ENCODE peak calls at places on chromosomes 1 and 21, in six cellular contexts. K is stimulated activated CD4-positive, alpha-beta T cell treated with anti-CD3 and anti-CD28 coated beads, Interleukin-2, amount 100 ng/mL, for 4 hours; G is fibroblast of pulmonary artery; J is upper lobe of left lung; R is transverse colon; M is CD8-positive, alpha-beta memory T cell. V is an unnamed sample.

GRCh38 chr1:41582851-41583657 is 98.6 kb upstream of the EDN2 start:
- DNase-seq in K (no peak), G (no peak), J (peak; percentile 34), R (no peak), M (no peak), V (no peak)

GRCh38 chr1:164748253-164748899 is 189.4 kb downstream of the PBX1 start:
- DNase-seq in K (no peak), G (peak; percentile 99), J (no peak), R (no peak), M (no peak), V (no peak)

GRCh38 chr1:39102537-39103320 is 76.6 kb downstream of the NDUFS5 start:
- DNase-seq in K (no peak), G (peak; percentile 86), J (no peak), R (peak; percentile 30), M (peak; percentile 34), V (peak; percentile 66)

GRCh38 chr1:117633068-117633345 is 27.2 kb downstream of the TENT5C start:
- DNase-seq in K (no peak), G (no peak), J (no peak), R (no peak), M (no peak), V (peak; percentile 6)

GRCh38 chr1:21523297-21523813 is 14.1 kb downstream of the ALPL start:
- DNase-seq in K (no peak), G (no peak), J (no peak), R (no peak), M (no peak), V (no peak)

GRCh38 chr1:12556957-12557935 is 60.8 kb downstream of the DHRS3 start:
- DNase-seq in K (no peak), G (no peak), J (no peak), R (no peak), M (no peak), V (no peak)

GRCh38 chr21:39715804-39716397 is 29.1 kb upstream of the IGSF5 start:
- DNase-seq in K (no peak), G (peak; percentile 54), J (no peak), R (peak; percentile 68), M (no peak), V (peak; percentile 64)

GRCh38 chr1:236451796-236452373 is 57.8 kb downstream of the EDARADD start:
- DNase-seq in K (peak; percentile 13), G (peak; percentile 14), J (no peak), R (peak; percentile 16), M (peak; percentile 42), V (no peak)

GRCh38 chr1:36576677-36577076 is 94.0 kb upstream of the CSF3R start:
- DNase-seq in K (no peak), G (no peak), J (no peak), R (no peak), M (no peak), V (no peak)

GRCh38 chr1:58162952-58163550 is 383.5 kb downstream of the OMA1 start:
- DNase-seq in K (no peak), G (peak; percentile 74), J (no peak), R (peak; percentile 42), M (no peak), V (peak; percentile 28)

GRCh38 chr1:232641507-232641906 is 11.6 kb upstream of the SIPA1L2 start:
- DNase-seq in K (no peak), G (no peak), J (no peak), R (no peak), M (no peak), V (no peak)

GRCh38 chr1:77975907-77976306 is 3.0 kb downstream of the FUBP1 start:
- DNase-seq in K (no peak), G (no peak), J (no peak), R (no peak), M (no peak), V (no peak)

GRCh38 chr1:27536767-27537166 is 46.8 kb upstream of the WASF2 start:
- DNase-seq in K (no peak), G (peak; percentile 76), J (no peak), R (peak; percentile 27), M (no peak), V (no peak)

GRCh38 chr1:204883405-204883804 is 12.7 kb downstream of the NFASC start:
- DNase-seq in K (no peak), G (no peak), J (no peak), R (no peak), M (no peak), V (no peak)